ENCODE peak calls at places on chromosomes 6 and 20, in six cellular contexts. V is H9, W is H1, Z is IMR-90, A is neuronal stem cell, F is mesenchymal stem cell. P is an unnamed sample.

GRCh38 chr6:169723991-169724553 is at the start of gene PHF10:
- DNase-seq in Z (no peak), W (no peak), F (peak; percentile 37), V (no peak), A (peak; percentile 56), P (peak; percentile 52)

GRCh38 chr20:50181344-50181743 is 9.3 kb upstream of the CEBPB start:
- DNase-seq in F (no peak), Z (no peak), V (no peak), W (no peak), A (no peak), P (no peak)

GRCh38 chr6:111565316-111566221 is 40.1 kb downstream of the TRAF3IP2 start:
- DNase-seq in F (no peak), V (peak; percentile 67), Z (no peak), A (no peak), W (no peak), P (peak; percentile 81)

GRCh38 chr6:11033825-11034224 is 10.3 kb downstream of the ELOVL2 start:
- DNase-seq in Z (peak; percentile 90), W (no peak), F (peak; percentile 74), V (no peak), A (no peak), P (no peak)

GRCh38 chr20:41910558-41910957 is 292.4 kb upstream of the CHD6 start:
- DNase-seq in A (no peak), F (no peak), Z (no peak), V (no peak), W (no peak), P (no peak)

GRCh38 chr6:153312633-153313032 is 181.6 kb upstream of the RGS17 start:
- DNase-seq in Z (peak; percentile 35), A (no peak), F (peak; percentile 67), W (no peak), V (peak; percentile 55), P (peak; percentile 53)

GRCh38 chr20:61977387-61977786 is 88.3 kb downstream of the TAF4 start:
- DNase-seq in F (no peak), Z (no peak), A (no peak), W (no peak), V (no peak), P (no peak)

GRCh38 chr6:141467041-141467440 is 665.7 kb upstream of the GJE1 start:
- DNase-seq in F (no peak), V (no peak), A (no peak), Z (no peak), W (no peak), P (peak; percentile 29)

GRCh38 chr6:91744576-91744975 is 1157.7 kb upstream of the MAP3K7 start:
- DNase-seq in W (no peak), F (no peak), V (no peak), A (no peak), Z (no peak), P (no peak)

GRCh38 chr20:2387180-2387577 is 6.5 kb downstream of the TGM6 start:
- DNase-seq in Z (peak; percentile 19), F (peak; percentile 37), W (peak; percentile 47), A (peak; percentile 35), V (peak; percentile 79), P (peak; percentile 74)

GRCh38 chr6:111427341-111428116 is 55.5 kb downstream of the REV3L start:
- DNase-seq in W (no peak), A (no peak), F (peak; percentile 91), V (no peak), Z (peak; percentile 85), P (no peak)

GRCh38 chr6:112571486-112571885 is 224.4 kb downstream of the RFPL4B start:
- DNase-seq in F (no peak), V (no peak), Z (peak; percentile 72), W (no peak), A (no peak), P (no peak)

GRCh38 chr20:58019850-58020625 is 208.4 kb downstream of the ANKRD60 start:
- DNase-seq in Z (no peak), W (no peak), F (no peak), V (peak; percentile 14), A (no peak), P (no peak)

GRCh38 chr6:44202972-44203750 is 13.6 kb upstream of the MYMX start:
- DNase-seq in A (no peak), F (no peak), W (no peak), V (no peak), Z (no peak), P (peak; percentile 64)

GRCh38 chr6:44201200-44201599 is 15.5 kb upstream of the MYMX start:
- DNase-seq in Z (no peak), F (no peak), W (no peak), V (no peak), A (no peak), P (peak; percentile 31)

GRCh38 chr6:44202332-44202971 is 14.3 kb upstream of the MYMX start:
- DNase-seq in F (no peak), W (no peak), V (peak; percentile 85), Z (no peak), A (no peak), P (peak; percentile 95)

GRCh38 chr6:44199883-44200282 is 16.8 kb upstream of the MYMX start:
- DNase-seq in F (no peak), A (no peak), V (no peak), W (no peak), Z (no peak), P (no peak)

GRCh38 chr6:44201638-44202303 is 15.0 kb upstream of the MYMX start:
- DNase-seq in F (no peak), V (no peak), A (no peak), Z (no peak), W (no peak), P (no peak)
- H3K4me2 ChIP-seq in F (no peak overlapping the region), V (no peak overlapping the region), A (no peak overlapping the region), Z (no peak overlapping the region), W (no peak overlapping the region), P (no peak overlapping the region)

GRCh38 chr6:77341058-77341986 is 122.0 kb downstream of the HTR1B start:
- DNase-seq in A (no peak), W (no peak), V (no peak), Z (no peak), F (peak; percentile 6), P (no peak)

GRCh38 chr6:77340331-77340730 is 123.0 kb downstream of the HTR1B start:
- DNase-seq in W (no peak), Z (no peak), V (no peak), F (no peak), A (no peak), P (no peak)

GRCh38 chr6:77337392-77337791 is 125.9 kb downstream of the HTR1B start:
- DNase-seq in V (no peak), W (no peak), A (no peak), F (no peak), Z (no peak), P (peak; percentile 78)

GRCh38 chr6:77334093-77334492 is 129.2 kb downstream of the HTR1B start:
- DNase-seq in V (no peak), W (no peak), F (no peak), Z (no peak), A (no peak), P (no peak)

GRCh38 chr6:77339926-77340325 is 123.4 kb downstream of the HTR1B start:
- DNase-seq in V (no peak), F (no peak), Z (no peak), A (no peak), W (no peak), P (peak; percentile 44)
- H3K9ac ChIP-seq in V (no peak overlapping the region), F (no peak overlapping the region), Z (no peak overlapping the region), A (no peak overlapping the region), W (no peak overlapping the region), P (no peak overlapping the region)

GRCh38 chr6:45377041-45377554 is 636 bp downstream of the SUPT3H start:
- DNase-seq in A (no peak), F (no peak), Z (peak; percentile 16), W (no peak), V (no peak), P (no peak)

GRCh38 chr6:45376310-45377040 is 1.3 kb downstream of the SUPT3H start:
- DNase-seq in Z (peak; percentile 30), W (no peak), F (peak; percentile 59), V (no peak), A (no peak), P (peak; percentile 50)

GRCh38 chr6:45375449-45375848 is 2.3 kb downstream of the SUPT3H start:
- DNase-seq in F (no peak), A (no peak), W (no peak), Z (no peak), V (no peak), P (no peak)

GRCh38 chr6:45378324-45378926 is 691 bp upstream of the SUPT3H start:
- DNase-seq in W (no peak), Z (no peak), A (no peak), V (no peak), F (no peak), P (no peak)

DNA sequence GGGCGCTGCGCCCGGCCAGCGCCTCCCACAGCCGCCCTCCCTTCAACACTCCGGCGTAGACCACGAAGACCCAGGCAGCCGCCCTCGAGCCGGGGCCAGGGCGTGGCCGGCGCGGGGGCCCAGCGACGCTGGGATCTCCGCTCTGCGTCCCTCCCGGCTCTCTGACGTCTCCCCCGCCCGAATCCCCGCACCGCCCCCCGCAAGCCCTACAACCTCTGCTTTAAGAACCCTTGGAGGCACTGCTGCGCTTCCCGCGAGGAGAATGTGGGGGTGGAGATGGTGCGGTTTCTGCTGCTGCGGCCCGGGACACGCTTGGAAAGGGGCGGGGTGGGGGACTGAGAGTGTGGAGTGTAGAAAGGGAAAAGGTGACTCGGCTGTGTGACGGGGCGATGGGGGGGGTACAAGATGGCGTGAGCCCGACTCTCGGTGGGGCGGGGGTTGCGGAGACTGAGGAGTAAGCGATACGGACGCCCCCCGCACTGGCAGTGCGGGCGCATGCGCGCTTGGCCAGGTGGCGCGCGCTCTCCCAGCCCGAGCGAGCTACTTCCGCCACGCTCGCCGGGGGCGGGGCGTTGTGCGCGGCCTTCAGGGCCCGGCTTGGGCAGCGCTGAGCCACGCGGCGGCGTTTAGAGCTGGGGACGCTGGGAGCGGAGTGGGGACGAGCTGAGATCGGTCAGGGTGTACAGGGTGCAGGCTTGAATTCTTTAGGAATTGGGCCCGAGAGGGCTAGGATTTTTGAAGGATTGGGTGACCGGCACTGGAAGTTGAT is at the start of gene SUPT3H:
- DNase-seq in W (peak; percentile 90), A (peak; percentile 93), F (peak; percentile 94), Z (peak; percentile 93), V (peak; percentile 95), P (peak; percentile 98)
- H3K18ac ChIP-seq in W (peak within 1 kb of the TSS; percentile 75), A (peak within 1 kb of the TSS; percentile 98), F (peak within 1 kb of the TSS; percentile 97), Z (peak within 1 kb of the TSS; percentile 80), V (peak within 1 kb of the TSS; percentile 84), P (peak within 1 kb of the TSS; percentile 98)

GRCh38 chr6:20318851-20319387 is 82.8 kb upstream of the E2F3 start:
- DNase-seq in F (no peak), W (no peak), V (no peak), A (no peak), Z (no peak), P (no peak)
- H3K4me2 ChIP-seq in F (no peak overlapping the region), W (no peak overlapping the region), V (no peak overlapping the region), A (no peak overlapping the region), Z (no peak overlapping the region), P (no peak overlapping the region)

GRCh38 chr6:121482751-121483150 is 47.3 kb downstream of the GJA1 start:
- DNase-seq in F (no peak), Z (no peak), V (no peak), W (no peak), A (no peak), P (no peak)
- H3K9ac ChIP-seq in F (no peak overlapping the region), Z (no peak overlapping the region), V (no peak overlapping the region), W (no peak overlapping the region), A (no peak overlapping the region), P (no peak overlapping the region)

GRCh38 chr20:48945840-48946514 is 24.5 kb downstream of the ARFGEF2 start:
- DNase-seq in F (peak; percentile 84), V (no peak), Z (peak; percentile 45), W (no peak), A (no peak), P (peak; percentile 58)
- H3K18ac ChIP-seq in F (no peak overlapping the region), V (no peak overlapping the region), Z (no peak overlapping the region), W (no peak overlapping the region), A (no peak overlapping the region), P (no peak overlapping the region)

P was measured in mesendoderm.